ENCODE peak calls at places on chromosomes 3 and 15, in four cellular contexts. One of them, this sample, is unnamed.

GRCh38 chr3:14274999-14275961 is 96.7 kb downstream of the LSM3 start:
- DNase-seq in T1000: no peak
- DNase-seq in AG10803: no peak
- DNase-seq in NCI-H524 treated with DMSO at 0.1 percent for 48 hours: no peak
- DNase-seq in this sample: no peak

GRCh38 chr3:12338595-12339546 is 50.0 kb downstream of the PPARG start:
- DNase-seq in NCI-H524 treated with DMSO at 0.1 percent for 48 hours: no peak
- DNase-seq in T1000: no peak
- DNase-seq in AG10803: no peak
- DNase-seq in this sample: no peak

GRCh38 chr3:50418845-50419244 is 59.5 kb upstream of the TMEM115 start:
- DNase-seq in AG10803: no peak
- DNase-seq in T1000: no peak
- DNase-seq in NCI-H524 treated with DMSO at 0.1 percent for 48 hours: no peak
- DNase-seq in this sample: no peak

GRCh38 chr15:40776537-40777141 is 6.9 kb downstream of the C15orf62 start:
- DNase-seq in AG10803: peak; percentile 82
- DNase-seq in T1000: no peak
- DNase-seq in NCI-H524 treated with DMSO at 0.1 percent for 48 hours: no peak
- DNase-seq in this sample: no peak

GRCh38 chr15:59436774-59437472 is 1.1 kb upstream of the FAM81A start:
- DNase-seq in T1000: no peak
- DNase-seq in AG10803: no peak
- DNase-seq in NCI-H524 treated with DMSO at 0.1 percent for 48 hours: no peak
- DNase-seq in this sample: no peak

GRCh38 chr3:88828466-88828865 is 279.0 kb upstream of the EPHA3 start:
- DNase-seq in NCI-H524 treated with DMSO at 0.1 percent for 48 hours: no peak
- DNase-seq in AG10803: peak; percentile 72
- DNase-seq in T1000: no peak
- DNase-seq in this sample: no peak

GRCh38 chr15:64019764-64020163 is 26.5 kb downstream of the DAPK2 start:
- DNase-seq in AG10803: peak; percentile 56
- DNase-seq in NCI-H524 treated with DMSO at 0.1 percent for 48 hours: no peak
- DNase-seq in T1000: no peak
- DNase-seq in this sample: no peak

GRCh38 chr3:190155752-190156151 is 35.1 kb upstream of the P3H2 start:
- DNase-seq in NCI-H524 treated with DMSO at 0.1 percent for 48 hours: no peak
- DNase-seq in T1000: no peak
- DNase-seq in AG10803: peak; percentile 5
- DNase-seq in this sample: no peak

GRCh38 chr3:33496449-33496848 is 56.2 kb upstream of the UBP1 start:
- DNase-seq in NCI-H524 treated with DMSO at 0.1 percent for 48 hours: no peak
- DNase-seq in T1000: no peak
- DNase-seq in AG10803: no peak
- DNase-seq in this sample: no peak

GRCh38 chr15:41730543-41730942 is 43.7 kb upstream of the MAPKBP1 start:
- DNase-seq in AG10803: no peak
- DNase-seq in NCI-H524 treated with DMSO at 0.1 percent for 48 hours: no peak
- DNase-seq in T1000: no peak
- DNase-seq in this sample: no peak

GRCh38 chr3:30290479-30290878 is 315.9 kb upstream of the TGFBR2 start:
- DNase-seq in NCI-H524 treated with DMSO at 0.1 percent for 48 hours: no peak
- DNase-seq in AG10803: no peak
- DNase-seq in T1000: no peak
- DNase-seq in this sample: no peak

GRCh38 chr3:125032100-125032643 is 23.6 kb downstream of the HEG1 start:
- DNase-seq in NCI-H524 treated with DMSO at 0.1 percent for 48 hours: no peak
- DNase-seq in T1000: no peak
- DNase-seq in AG10803: no peak
- DNase-seq in this sample: no peak

GRCh38 chr3:47512416-47513124 is 942 bp downstream of the ELP6 start:
- DNase-seq in AG10803: peak; percentile 23
- DNase-seq in T1000: no peak
- DNase-seq in NCI-H524 treated with DMSO at 0.1 percent for 48 hours: no peak
- DNase-seq in this sample: no peak

GRCh38 chr3:45795882-45796765 is at the start of gene SLC6A20:
- DNase-seq in NCI-H524 treated with DMSO at 0.1 percent for 48 hours: no peak
- DNase-seq in T1000: no peak
- DNase-seq in AG10803: no peak
- DNase-seq in this sample: no peak

GRCh38 chr3:16168211-16168610 is 6.3 kb upstream of the GALNT15 start:
- DNase-seq in T1000: no peak
- DNase-seq in NCI-H524 treated with DMSO at 0.1 percent for 48 hours: no peak
- DNase-seq in AG10803: no peak
- DNase-seq in this sample: no peak

GRCh38 chr3:81666502-81667121 is 94.8 kb downstream of the GBE1 start:
- DNase-seq in NCI-H524 treated with DMSO at 0.1 percent for 48 hours: no peak
- DNase-seq in AG10803: peak; percentile 29
- DNase-seq in T1000: no peak
- DNase-seq in this sample: no peak

GRCh38 chr15:74322558-74323180 is 44.8 kb downstream of the CYP11A1 start:
- DNase-seq in NCI-H524 treated with DMSO at 0.1 percent for 48 hours: no peak
- DNase-seq in T1000: peak; percentile 38
- DNase-seq in AG10803: peak; percentile 58
- DNase-seq in this sample: no peak

GRCh38 chr15:41779662-41780157 is 5.4 kb downstream of the MAPKBP1 start:
- DNase-seq in AG10803: no peak
- DNase-seq in T1000: no peak
- DNase-seq in NCI-H524 treated with DMSO at 0.1 percent for 48 hours: no peak
- DNase-seq in this sample: no peak

GRCh38 chr3:111739241-111739952 is 119.7 kb upstream of the PHLDB2 start:
- DNase-seq in AG10803: peak; percentile 44
- DNase-seq in T1000: peak; percentile 61
- DNase-seq in NCI-H524 treated with DMSO at 0.1 percent for 48 hours: no peak
- DNase-seq in this sample: no peak

GRCh38 chr15:69780374-69780773 is 317.3 kb downstream of the TLE3 start:
- DNase-seq in T1000: no peak
- DNase-seq in NCI-H524 treated with DMSO at 0.1 percent for 48 hours: no peak
- DNase-seq in AG10803: no peak
- DNase-seq in this sample: no peak

GRCh38 chr15:101559938-101560337 is 70.4 kb upstream of the PCSK6 start:
- DNase-seq in AG10803: no peak
- DNase-seq in T1000: no peak
- DNase-seq in NCI-H524 treated with DMSO at 0.1 percent for 48 hours: no peak
- DNase-seq in this sample: no peak

GRCh38 chr3:48655063-48655462 is 7.6 kb downstream of the CELSR3 start:
- DNase-seq in T1000: no peak
- DNase-seq in NCI-H524 treated with DMSO at 0.1 percent for 48 hours: no peak
- DNase-seq in AG10803: no peak
- DNase-seq in this sample: no peak

GRCh38 chr3:138461246-138461645 is 26.8 kb downstream of the ESYT3 start:
- DNase-seq in T1000: no peak
- DNase-seq in AG10803: peak; percentile 48
- DNase-seq in NCI-H524 treated with DMSO at 0.1 percent for 48 hours: no peak
- DNase-seq in this sample: no peak

GRCh38 chr3:160801386-160802118 is 45.5 kb downstream of the PPM1L start:
- DNase-seq in AG10803: peak; percentile 39
- DNase-seq in T1000: no peak
- DNase-seq in NCI-H524 treated with DMSO at 0.1 percent for 48 hours: no peak
- DNase-seq in this sample: no peak

This sample was measured in DMS 273 treated with DMSO at 0.1 percent for 48 hours.